ENCODE peak calls at places on chromosomes 2 and 18, in five cellular contexts. V is AG09309, A is GM12865, F is fibroblast of villous mesenchyme, S is MCF 10A. O is an unnamed sample.

GRCh38 chr2:241015439-241015838 is 17.0 kb downstream of the SNED1 start:
- DNase-seq in V (no peak), A (no peak), F (no peak), S (no peak), O (no peak)

GRCh38 chr2:43445248-43445647 is 150.6 kb downstream of the THADA start:
- DNase-seq in V (no peak), A (no peak), F (no peak), S (no peak), O (no peak)

GRCh38 chr2:30613001-30613400 is 166.0 kb downstream of the LCLAT1 start:
- DNase-seq in V (no peak), A (no peak), F (no peak), S (no peak), O (no peak)

GRCh38 chr18:23872701-23873550 is 141.6 kb upstream of the TTC39C start:
- DNase-seq in V (no peak), A (no peak), F (no peak), S (peak; percentile 96), O (peak; percentile 17)

GRCh38 chr2:177118636-177119035 is 94.0 kb upstream of the HNRNPA3 start:
- DNase-seq in V (no peak), A (no peak), F (no peak), S (no peak), O (no peak)

GRCh38 chr2:70371753-70372152 is 69.9 kb upstream of the FAM136A start:
- DNase-seq in V (no peak), A (no peak), F (peak; percentile 37), S (peak; percentile 70), O (no peak)

GRCh38 chr2:189566046-189566445 is 14.5 kb downstream of the SLC40A1 start:
- DNase-seq in V (no peak), A (no peak), F (no peak), S (no peak), O (no peak)

GRCh38 chr2:88188741-88189140 is 18.6 kb downstream of the THNSL2 start:
- DNase-seq in V (no peak), A (no peak), F (peak; percentile 57), S (no peak), O (no peak)

GRCh38 chr18:34494359-34494696 is 215.8 kb upstream of the DTNA start:
- DNase-seq in V (no peak), A (no peak), F (no peak), S (no peak), O (no peak)

GRCh38 chr2:240200230-240201051 is 60.0 kb upstream of the OTOS start:
- DNase-seq in V (no peak), A (no peak), F (peak; percentile 58), S (no peak), O (no peak)

GRCh38 chr2:144848404-144848803 is 328.5 kb upstream of the ZEB2 start:
- DNase-seq in V (no peak), A (no peak), F (no peak), S (no peak), O (no peak)

GRCh38 chr18:9013926-9014373 is 88.5 kb upstream of the NDUFV2 start:
- DNase-seq in V (no peak), A (no peak), F (no peak), S (no peak), O (no peak)

GRCh38 chr2:7841751-7842150 is 840.1 kb upstream of the ID2 start:
- DNase-seq in V (no peak), A (no peak), F (no peak), S (no peak), O (no peak)

GRCh38 chr2:72334806-72335205 is 187.1 kb upstream of the CYP26B1 start:
- DNase-seq in V (no peak), A (no peak), F (no peak), S (no peak), O (no peak)

GRCh38 chr2:234406085-234406484 is 90.8 kb downstream of the ARL4C start:
- DNase-seq in V (no peak), A (no peak), F (no peak), S (no peak), O (no peak)